ENCODE peak calls at places on chromosome 5, in six cellular contexts. T is mesendoderm, F is aorta, B is ovary, Q is stomach, D is psoas muscle. M is an unnamed sample. For H3K4me1, the result is how much of the 10 kb centered on the place peaks cover.

GRCh38 chr5:112684737-112685136 is 52.9 kb upstream of the APC start:
- DNase-seq in T (no peak), F (no peak), B (no peak), Q (no peak), D (no peak), M (no peak)

GRCh38 chr5:151568036-151568435 is 23.1 kb downstream of the FAT2 start:
- DNase-seq in T (no peak), F (no peak), B (no peak), Q (no peak), D (no peak), M (no peak)

GRCh38 chr5:160548949-160549665 is 127.5 kb downstream of the PTTG1 start:
- DNase-seq in T (no peak), F (no peak), B (no peak), Q (no peak), D (no peak), M (no peak)

GRCh38 chr5:16889972-16890519 is 46.0 kb downstream of the MYO10 start:
- DNase-seq in T (no peak), F (no peak), B (no peak), Q (no peak), D (no peak), M (no peak)

GRCh38 chr5:36459191-36460135 is 146.9 kb upstream of the SLC1A3 start:
- DNase-seq in T (peak), F (no peak), B (no peak), Q (no peak), D (no peak), M (peak)

GRCh38 chr5:82639393-82640144 is 361.4 kb upstream of the RPS23 start:
- DNase-seq in T (peak), F (no peak), B (no peak), Q (no peak), D (no peak), M (no peak)

GRCh38 chr5:138439537-138440225 is 824 bp downstream of the REEP2 start:
- DNase-seq in T (peak), F (no peak), B (no peak), Q (no peak), D (no peak), M (no peak)

GRCh38 chr5:79544136-79544535 is 30.2 kb upstream of the HOMER1 start:
- DNase-seq in T (no peak), F (no peak), B (no peak), Q (no peak), D (peak), M (no peak)

GRCh38 chr5:56142620-56143431 is 90.3 kb downstream of the ANKRD55 start:
- DNase-seq in T (no peak), F (no peak), B (no peak), Q (peak), D (no peak), M (no peak)

GRCh38 chr5:17118631-17119030 is 98.8 kb upstream of the BASP1 start:
- DNase-seq in T (peak), F (peak), B (no peak), Q (peak), D (peak), M (peak)

GRCh38 chr5:53059281-53059680 is 50.3 kb downstream of the MOCS2 start:
- DNase-seq in T (no peak), F (no peak), B (no peak), Q (no peak), D (no peak), M (no peak)

GRCh38 chr5:142644127-142644526 is 41.8 kb downstream of the FGF1 start:
- DNase-seq in T (no peak), F (no peak), B (no peak), Q (no peak), D (no peak), M (no peak)

GRCh38 chr5:23840083-23840482 is 332.7 kb downstream of the PRDM9 start:
- DNase-seq in T (no peak), F (no peak), B (no peak), Q (no peak), D (no peak), M (no peak)

GRCh38 chr5:86797677-86798076 is 179.9 kb downstream of the COX7C start:
- DNase-seq in T (peak), F (no peak), B (no peak), Q (no peak), D (no peak), M (no peak)

GRCh38 chr5:175344331-175345200 is 99.4 kb downstream of the DRD1 start:
- DNase-seq in T (peak), F (peak), B (no peak), Q (no peak), D (no peak), M (peak)

GRCh38 chr5:148776780-148777179 is 49.6 kb upstream of the ADRB2 start:
- DNase-seq in T (peak), F (peak), B (no peak), Q (peak), D (no peak), M (no peak)

GRCh38 chr5:80238778-80239679 is 16.8 kb downstream of the SERINC5 start:
- DNase-seq in T (no peak), F (peak), B (peak), Q (peak), D (peak), M (peak)

GRCh38 chr5:77768978-77769377 is 7.2 kb downstream of the TBCA start:
- DNase-seq in T (no peak), F (no peak), B (no peak), Q (no peak), D (no peak), M (no peak)

GRCh38 chr5:143652104-143652700 is 159.8 kb upstream of the HMHB1 start:
- DNase-seq in T (no peak), F (no peak), B (no peak), Q (no peak), D (no peak), M (no peak)

GRCh38 chr5:40578501-40579451 is 100.9 kb upstream of the PTGER4 start:
- DNase-seq in T (no peak), F (no peak), B (no peak), Q (no peak), D (no peak), M (no peak)

GRCh38 chr5:134874831-134875655 is 872 bp downstream of the TXNDC15 start:
- DNase-seq in T (peak), F (peak), B (peak), Q (peak), D (peak), M (peak)

GRCh38 chr5:98927988-98928801 is 612 bp downstream of the CHD1 start:
- DNase-seq in T (peak), F (peak), B (peak), Q (peak), D (peak), M (peak)

GRCh38 chr5:146544232-146544631 is 28.2 kb upstream of the GPR151 start:
- DNase-seq in T (no peak), F (no peak), B (no peak), Q (no peak), D (no peak), M (no peak)

GRCh38 chr5:113526421-113526820 is 12.9 kb downstream of the YTHDC2 start:
- DNase-seq in T (peak), F (no peak), B (no peak), Q (no peak), D (no peak), M (no peak)

GRCh38 chr5:59099270-59099994 is 516.6 kb downstream of the RAB3C start:
- DNase-seq in T (no peak), F (no peak), B (no peak), Q (no peak), D (no peak), M (peak)

GRCh38 chr5:122442938-122443337 is 130.9 kb downstream of the SNCAIP start:
- DNase-seq in T (no peak), F (no peak), B (no peak), Q (no peak), D (no peak), M (no peak)

GRCh38 chr5:43110606-43111170 is 10.0 kb upstream of the ZNF131 start:
- DNase-seq in T (peak), F (no peak), B (no peak), Q (no peak), D (no peak), M (peak)

GRCh38 chr5:10536931-10537579 is 26.8 kb upstream of the ANKRD33B start:
- DNase-seq in T (no peak), F (no peak), B (no peak), Q (no peak), D (no peak), M (no peak)

GRCh38 chr5:65017636-65018035 is 248.9 kb downstream of the CWC27 start:
- DNase-seq in T (no peak), F (no peak), B (no peak), Q (no peak), D (no peak), M (no peak)

GRCh38 chr5:38835887-38836286 is 9.9 kb upstream of the OSMR start:
- DNase-seq in T (peak), F (no peak), B (no peak), Q (no peak), D (no peak), M (no peak)

GRCh38 chr5:164360589-164360988 is 855.2 kb downstream of the MAT2B start:
- DNase-seq in T (no peak), F (no peak), B (no peak), Q (no peak), D (no peak), M (no peak)

GRCh38 chr5:181118369-181118768 is 12.6 kb downstream of the OR2V1 start:
- DNase-seq in T (no peak), F (no peak), B (no peak), Q (no peak), D (no peak), M (no peak)

GRCh38 chr5:76790632-76791290 is 28.1 kb upstream of the F2RL1 start:
- DNase-seq in T (peak), F (no peak), B (no peak), Q (no peak), D (no peak), M (peak)

GRCh38 chr5:81027481-81028058 is 67.4 kb downstream of the RASGRF2 start:
- DNase-seq in T (no peak), F (no peak), B (no peak), Q (no peak), D (no peak), M (no peak)

GRCh38 chr5:168328804-168329203 is 37.4 kb downstream of the WWC1 start:
- DNase-seq in T (peak), F (no peak), B (no peak), Q (peak), D (no peak), M (peak)

GRCh38 chr5:177023247-177023703 is 779 bp downstream of the ZNF346 start:
- DNase-seq in T (peak), F (no peak), B (peak), Q (no peak), D (no peak), M (peak)

GRCh38 chr5:135973323-135974018 is 18.7 kb upstream of the LECT2 start:
- DNase-seq in T (no peak), F (no peak), B (no peak), Q (no peak), D (no peak), M (no peak)

GRCh38 chr5:91224459-91224858 is 158.7 kb downstream of the ARRDC3 start:
- DNase-seq in T (no peak), F (no peak), B (no peak), Q (no peak), D (no peak), M (no peak)

GRCh38 chr5:157485811-157486739 is 26.1 kb downstream of the NIPAL4 start:
- DNase-seq in T (no peak), F (no peak), B (no peak), Q (no peak), D (no peak), M (no peak)
- H3K27ac ChIP-seq in T (no peak), F (no peak), B (no peak), Q (no peak), D (no peak), M (peak)

GRCh38 chr5:179618923-179619554 is 4.4 kb downstream of the HNRNPH1 start:
- DNase-seq in T (no peak), F (no peak), B (no peak), Q (no peak), D (no peak), M (no peak)
- H3K4me1 ChIP-seq in T (under half), F (under half), B (under half), Q (half or more), D (half or more), M (under half)

GRCh38 chr5:156326718-156327259 is at the start of gene SGCD:
- DNase-seq in T (no peak), F (peak), B (peak), Q (peak), D (peak), M (no peak)
- H3K4me3 ChIP-seq in T (no peak), F (peak), B (peak), Q (peak), D (peak), M (no peak)

GRCh38 chr5:102764381-102765005 is 9.4 kb downstream of the PAM start:
- DNase-seq in T (no peak), F (no peak), B (no peak), Q (no peak), D (no peak), M (no peak)

GRCh38 chr5:102763734-102764133 is 8.6 kb downstream of the PAM start:
- DNase-seq in T (no peak), F (no peak), B (no peak), Q (no peak), D (no peak), M (no peak)

GRCh38 chr5:102767864-102768263 is 12.8 kb downstream of the PAM start:
- DNase-seq in T (no peak), F (no peak), B (no peak), Q (no peak), D (no peak), M (no peak)

GRCh38 chr5:102766295-102767090 is 11.4 kb downstream of the PAM start:
- DNase-seq in T (no peak), F (no peak), B (no peak), Q (no peak), D (no peak), M (no peak)

GRCh38 chr5:102765350-102765749 is 10.2 kb downstream of the PAM start:
- DNase-seq in T (no peak), F (no peak), B (no peak), Q (no peak), D (no peak), M (no peak)
- H3K27ac ChIP-seq in T (no peak), F (no peak), B (no peak), Q (no peak), D (no peak), M (no peak)